ENCODE peak calls at places on chromosomes 12 and 14, in eight cellular contexts. J is renal cortical epithelial cell, C is GM20000, S is COR-L47, G is epithelial cell of esophagus, U is RWPE1, R is NCI-H345, X is BJ. F is an unnamed sample.
A peak's percentile ranks its signal among the peaks of the same experiment; 100 is the strongest.

GRCh38 chr12:48988030-48988649 is 10.0 kb downstream of the WNT1 start:
- DNase-seq in J (no peak), C (peak; percentile 87), S (no peak), G (peak; percentile 54), U (peak; percentile 65), R (no peak), X (no peak), F (peak; percentile 60)

GRCh38 chr14:80426686-80427085 is 215.4 kb upstream of the DIO2 start:
- DNase-seq in J (no peak), C (no peak), S (no peak), G (peak; percentile 81), U (no peak), R (no peak), X (no peak), F (no peak)

GRCh38 chr14:101560534-101561113 is 671 bp upstream of the DIO3 start:
- DNase-seq in J (no peak), C (no peak), S (no peak), G (no peak), U (no peak), R (no peak), X (no peak), F (no peak)

GRCh38 chr14:97523936-97524335 is 726.8 kb downstream of the VRK1 start:
- DNase-seq in J (no peak), C (no peak), S (no peak), G (peak; percentile 72), U (peak; percentile 75), R (no peak), X (no peak), F (no peak)

GRCh38 chr12:91958816-91959215 is 186.8 kb downstream of the BTG1 start:
- DNase-seq in J (peak; percentile 78), C (no peak), S (no peak), G (peak; percentile 63), U (no peak), R (no peak), X (peak; percentile 46), F (no peak)

GRCh38 chr12:22117551-22117950 is 71.5 kb downstream of the CMAS start:
- DNase-seq in J (no peak), C (no peak), S (no peak), G (no peak), U (no peak), R (no peak), X (no peak), F (no peak)

GRCh38 chr12:132601171-132601883 is 9.1 kb downstream of the LRCOL1 start:
- DNase-seq in J (no peak), C (no peak), S (no peak), G (no peak), U (no peak), R (no peak), X (no peak), F (no peak)

GRCh38 chr12:76152161-76152807 is 67.8 kb upstream of the NAP1L1 start:
- DNase-seq in J (no peak), C (peak; percentile 41), S (no peak), G (no peak), U (no peak), R (no peak), X (no peak), F (no peak)

GRCh38 chr12:100437038-100437841 is 36.4 kb upstream of the NR1H4 start:
- DNase-seq in J (no peak), C (no peak), S (no peak), G (no peak), U (no peak), R (no peak), X (no peak), F (no peak)

GRCh38 chr14:33404054-33404453 is 465.4 kb downstream of the NPAS3 start:
- DNase-seq in J (peak; percentile 82), C (no peak), S (no peak), G (peak; percentile 41), U (peak; percentile 57), R (no peak), X (peak; percentile 96), F (no peak)

GRCh38 chr14:99681832-99682148 is 2.3 kb upstream of the CYP46A1 start:
- DNase-seq in J (no peak), C (no peak), S (peak; percentile 40), G (no peak), U (no peak), R (no peak), X (no peak), F (no peak)

GRCh38 chr14:24362241-24362960 is 5.6 kb upstream of the NFATC4 start:
- DNase-seq in J (no peak), C (no peak), S (no peak), G (peak; percentile 37), U (no peak), R (no peak), X (peak; percentile 81), F (no peak)

F was measured in left cardiac atrium.